ENCODE peak calls at places on chromosomes 13 and 19, in eight cellular contexts. C, J, O, A, N, G, R and I are unnamed samples.

GRCh38 chr19:38846097-38846496 is 3.7 kb downstream of the HNRNPL start:
- DNase-seq in N (no peak), A (no peak), G (no peak), C (no peak), O (no peak), J (no peak), R (no peak), I (no peak)

GRCh38 chr19:55623130-55623868 is 1.1 kb downstream of the ZNF784 start:
- DNase-seq in A (no peak), R (no peak), J (no peak), N (no peak), C (no peak), O (no peak), G (no peak), I (no peak)

GRCh38 chr19:17862711-17863519 is 3.2 kb downstream of the RPL18A start:
- DNase-seq in C (no peak), J (no peak), R (no peak), G (no peak), O (no peak), N (no peak), A (no peak), I (no peak)

GRCh38 chr19:37809366-37809765 is 30.0 kb upstream of the ZNF573 start:
- DNase-seq in R (no peak), J (no peak), N (no peak), A (no peak), C (no peak), O (no peak), G (no peak), I (no peak)

GRCh38 chr19:33868076-33868735 is 71.5 kb downstream of the KCTD15 start:
- DNase-seq in G (no peak), C (no peak), O (no peak), A (no peak), J (no peak), N (no peak), R (peak), I (no peak)

GRCh38 chr19:15316498-15316897 is 15.8 kb downstream of the BRD4 start:
- DNase-seq in N (no peak), J (no peak), C (no peak), R (no peak), G (no peak), O (no peak), A (no peak), I (no peak)

GRCh38 chr13:80276371-80277289 is 64.3 kb downstream of the SPRY2 start:
- DNase-seq in O (no peak), G (peak), J (peak), A (no peak), N (peak), R (no peak), C (peak), I (no peak)

GRCh38 chr13:40388617-40389016 is 277.8 kb downstream of the FOXO1 start:
- DNase-seq in J (no peak), G (no peak), A (peak), O (peak), C (no peak), R (no peak), N (no peak), I (peak)

GRCh38 chr19:11405846-11406643 is 13.1 kb downstream of the RGL3 start:
- DNase-seq in A (no peak), N (peak), R (no peak), J (peak), O (no peak), C (peak), G (no peak), I (no peak)

GRCh38 chr19:29623726-29624488 is 17.8 kb downstream of the POP4 start:
- DNase-seq in R (no peak), A (no peak), C (no peak), J (no peak), N (no peak), G (no peak), O (no peak), I (no peak)

GRCh38 chr13:113137656-113138292 is 15.2 kb downstream of the F10 start:
- DNase-seq in C (no peak), R (no peak), J (peak), A (no peak), G (no peak), N (no peak), O (no peak), I (no peak)

GRCh38 chr19:52600639-52601024 is 30.5 kb downstream of the ZNF701 start:
- DNase-seq in C (peak), R (no peak), A (no peak), J (no peak), O (no peak), N (peak), G (no peak), I (no peak)

GRCh38 chr13:63124863-63125262 is 1709.2 kb upstream of the PCDH20 start:
- DNase-seq in N (peak), A (no peak), O (no peak), R (peak), C (peak), J (no peak), G (peak), I (no peak)

GRCh38 chr19:14003279-14004051 is 2.7 kb downstream of the RFX1 start:
- DNase-seq in N (peak), R (no peak), O (no peak), G (no peak), J (no peak), A (no peak), C (peak), I (peak)

GRCh38 chr13:43326100-43326499 is 302.7 kb downstream of the DNAJC15 start:
- DNase-seq in R (no peak), A (no peak), O (no peak), G (peak), J (no peak), N (no peak), C (no peak), I (no peak)

GRCh38 chr13:40975441-40975840 is 43.7 kb downstream of the ELF1 start:
- DNase-seq in O (no peak), G (no peak), A (no peak), R (peak), C (no peak), J (no peak), N (no peak), I (no peak)

GRCh38 chr19:38730731-38731589 is 13.3 kb downstream of the CAPN12 start:
- DNase-seq in A (no peak), G (no peak), R (no peak), J (no peak), O (no peak), C (no peak), N (no peak), I (peak)

GRCh38 chr19:29645911-29646310 is 19.4 kb upstream of the PLEKHF1 start:
- DNase-seq in C (peak), G (peak), N (no peak), J (no peak), R (peak), A (no peak), O (no peak), I (no peak)

GRCh38 chr13:47454986-47455385 is 546.1 kb downstream of the SUCLA2 start:
- DNase-seq in N (no peak), C (no peak), J (no peak), A (no peak), O (no peak), G (no peak), R (peak), I (no peak)

GRCh38 chr13:21148557-21149258 is 27.6 kb downstream of the SKA3 start:
- DNase-seq in C (no peak), O (no peak), A (no peak), G (no peak), R (no peak), J (no peak), N (no peak), I (no peak)

GRCh38 chr13:43153436-43154082 is 130.2 kb downstream of the DNAJC15 start:
- DNase-seq in R (peak), G (no peak), N (no peak), C (no peak), O (no peak), A (no peak), J (no peak), I (no peak)

GRCh38 chr13:23349127-23349897 is 84.2 kb downstream of the SACS start:
- DNase-seq in G (no peak), R (no peak), C (no peak), A (no peak), N (no peak), J (no peak), O (no peak), I (no peak)

GRCh38 chr19:46863818-46864629 is 3.2 kb downstream of the ARHGAP35 start:
- DNase-seq in J (peak), O (no peak), A (no peak), G (no peak), R (peak), C (peak), N (peak), I (no peak)

GRCh38 chr13:39468306-39468705 is 134.7 kb downstream of the LHFPL6 start:
- DNase-seq in G (no peak), A (no peak), C (no peak), N (no peak), R (no peak), J (no peak), O (no peak), I (no peak)